ENCODE peak calls at places on chromosomes 16 and 17, in five cellular contexts. R, D, X, K and S are unnamed samples.

GRCh38 chr16:23401142-23401541 is 51.8 kb downstream of the COG7 start:
- DNase-seq in K (no peak), X (no peak), D (no peak), R (no peak), S (no peak)

GRCh38 chr17:71023631-71024030 is 854.3 kb downstream of the KCNJ2 start:
- DNase-seq in K (no peak), D (no peak), X (no peak), R (no peak), S (no peak)

GRCh38 chr17:19383681-19384470 is 3.1 kb downstream of the MFAP4 start:
- DNase-seq in R (peak; percentile 63), X (peak; percentile 60), K (no peak), D (no peak), S (no peak)

GRCh38 chr16:78004501-78004900 is 17.8 kb upstream of the CLEC3A start:
- DNase-seq in K (no peak), X (no peak), R (no peak), D (no peak), S (no peak)

GRCh38 chr17:42984486-42984885 is 4.1 kb downstream of the RUNDC1 start:
- DNase-seq in X (no peak), K (no peak), R (no peak), D (no peak), S (no peak)

GRCh38 chr16:65377131-65377649 is 255.3 kb upstream of the CDH11 start:
- DNase-seq in X (no peak), R (no peak), D (no peak), K (no peak), S (no peak)

GRCh38 chr17:51805220-51805619 is 353.3 kb downstream of the CA10 start:
- DNase-seq in D (no peak), K (no peak), R (no peak), X (no peak), S (no peak)

GRCh38 chr16:87635541-87636049 is 33.3 kb downstream of the JPH3 start:
- DNase-seq in X (peak; percentile 57), K (peak; percentile 21), R (peak; percentile 65), D (peak; percentile 58), S (no peak)

GRCh38 chr17:81959362-81960129 is 1.4 kb downstream of the NOTUM start:
- DNase-seq in K (peak; percentile 39), X (peak; percentile 74), D (peak; percentile 69), R (peak; percentile 79), S (peak; percentile 48)

GRCh38 chr16:51816929-51817328 is 665.9 kb upstream of the SALL1 start:
- DNase-seq in R (no peak), D (no peak), K (no peak), X (no peak), S (no peak)

GRCh38 chr17:40499551-40500189 is 1.8 kb downstream of the TNS4 start:
- DNase-seq in K (peak; percentile 94), D (no peak), R (peak; percentile 90), X (peak; percentile 92), S (peak; percentile 90)

GRCh38 chr16:82034981-82035612 is at the start of gene HSD17B2:
- DNase-seq in D (no peak), K (no peak), R (no peak), X (no peak), S (no peak)

GRCh38 chr16:77211880-77212735 is 12.9 kb downstream of the SYCE1L start:
- DNase-seq in X (peak; percentile 67), D (peak; percentile 66), K (peak; percentile 42), R (peak; percentile 38), S (peak; percentile 17)

GRCh38 chr17:54626146-54626703 is 274.4 kb upstream of the TOM1L1 start:
- DNase-seq in D (no peak), K (no peak), R (no peak), X (no peak), S (no peak)

GRCh38 chr17:55450232-55450631 is 28.6 kb upstream of the MMD start:
- DNase-seq in X (no peak), R (no peak), D (no peak), K (no peak), S (no peak)

GRCh38 chr17:17051791-17052461 is 9.7 kb downstream of the MPRIP start:
- DNase-seq in D (no peak), K (no peak), R (peak; percentile 63), X (no peak), S (no peak)

GRCh38 chr16:69417537-69418199 is 6.8 kb upstream of the CYB5B start:
- DNase-seq in D (no peak), K (peak; percentile 59), X (no peak), R (no peak), S (no peak)

GRCh38 chr17:48840441-48840840 is 9.6 kb downstream of the CALCOCO2 start:
- DNase-seq in R (no peak), X (no peak), K (no peak), D (no peak), S (no peak)

GRCh38 chr16:49567940-49568339 is 194.3 kb downstream of the C16orf78 start:
- DNase-seq in D (no peak), R (no peak), X (no peak), K (no peak), S (no peak)

GRCh38 chr17:10702574-10702973 is 5.2 kb downstream of the ADPRM start:
- DNase-seq in D (no peak), K (no peak), R (no peak), X (no peak), S (no peak)